ENCODE peak calls at places on chromosomes 4 and X, in ten cellular contexts. W is right lobe of liver, Q is thoracic aorta, L is heart right ventricle, Y is esophagus muscularis mucosa, H is PC-3, A is upper lobe of right lung, S is cardiac muscle cell, P is tibial artery, E is hepatocyte. C is an unnamed sample. For H3K36me3, the result is how much of the 10 kb centered on the place peaks cover.

GRCh38 chr4:184448828-184449227 is 25.5 kb downstream of the IRF2 start:
- DNase-seq in W (peak), S (no peak), P (peak), E (no peak), Y (no peak), A (no peak), Q (no peak), H (no peak), L (no peak), C (no peak)

GRCh38 chr4:106347167-106347566 is 21.4 kb downstream of the GIMD1 start:
- DNase-seq in S (no peak), A (no peak), W (no peak), Y (no peak), P (no peak), H (no peak), E (no peak), Q (no peak), L (no peak), C (no peak)

GRCh38 chr4:81084029-81084428 is 53.5 kb downstream of the BMP3 start:
- DNase-seq in S (no peak), W (no peak), P (no peak), E (peak), Q (no peak), A (no peak), L (no peak), Y (no peak), H (peak), C (peak)

GRCh38 chrX:129983575-129984131 is 1.2 kb downstream of the BCORL1 start:
- DNase-seq in P (peak), H (no peak), L (peak), Y (no peak), A (peak), E (no peak), W (no peak), S (peak), Q (no peak), C (no peak)

GRCh38 chrX:48487362-48487785 is 11.4 kb downstream of the FTSJ1 start:
- DNase-seq in A (no peak), Y (no peak), E (no peak), P (no peak), L (no peak), Q (no peak), W (no peak), S (no peak), H (peak), C (peak)

GRCh38 chrX:70422886-70423336 is at the start of gene GDPD2:
- DNase-seq in W (no peak), Y (no peak), L (no peak), H (peak), Q (no peak), E (peak), P (no peak), A (no peak), S (peak), C (peak)

GRCh38 chrX:84363674-84364073 is 138.6 kb downstream of the HDX start:
- DNase-seq in A (no peak), P (no peak), E (no peak), L (no peak), Y (no peak), H (no peak), S (no peak), Q (no peak), W (no peak), C (no peak)

GRCh38 chrX:150907474-150907873 is 9.0 kb upstream of the CD99L2 start:
- DNase-seq in L (peak), Y (no peak), Q (no peak), E (no peak), A (no peak), W (no peak), H (no peak), S (peak), P (no peak), C (no peak)

GRCh38 chr4:48772568-48772967 is 7.5 kb downstream of the FRYL start:
- DNase-seq in W (no peak), H (no peak), Y (no peak), A (no peak), E (no peak), P (no peak), S (no peak), Q (no peak), L (no peak), C (no peak)

GRCh38 chr4:48767055-48767454 is 13.0 kb downstream of the FRYL start:
- DNase-seq in H (no peak), S (no peak), E (no peak), L (no peak), Y (no peak), A (no peak), W (no peak), Q (no peak), P (no peak), C (no peak)

GRCh38 chr4:48766393-48766792 is 13.7 kb downstream of the FRYL start:
- DNase-seq in W (no peak), L (no peak), P (no peak), E (no peak), Y (no peak), H (no peak), A (no peak), S (no peak), Q (no peak), C (no peak)

GRCh38 chr4:48762408-48762807 is 17.7 kb downstream of the FRYL start:
- DNase-seq in P (no peak), A (no peak), H (no peak), L (no peak), Q (no peak), E (no peak), Y (no peak), S (no peak), W (no peak), C (no peak)

DNA sequence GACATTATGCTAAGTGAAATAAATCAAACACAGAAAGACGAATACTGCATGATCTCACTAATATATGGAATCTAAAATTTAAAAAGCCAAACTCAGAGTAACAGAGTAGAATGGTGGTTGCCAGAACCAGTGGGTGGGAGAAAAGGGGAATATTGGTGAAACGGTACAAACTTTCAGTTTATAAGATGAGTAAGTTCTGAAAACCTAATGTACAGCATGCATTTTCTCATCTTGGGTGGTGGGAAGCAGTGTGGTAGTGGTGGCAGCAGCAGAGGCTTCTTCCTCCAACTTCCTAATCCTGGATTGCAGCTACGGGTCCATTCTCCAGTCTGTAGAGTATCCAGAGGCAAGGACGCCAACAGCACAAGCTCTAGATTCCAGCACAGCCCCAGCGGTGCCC is 12.5 kb downstream of the FRYL start:
- DNase-seq in Q (no peak), Y (no peak), L (no peak), W (no peak), P (no peak), H (no peak), S (no peak), A (no peak), E (no peak), C (no peak)
- H3K36me3 ChIP-seq in Q (under half), Y (under half), L (under half), W (under half), P (under half), H (under half), S (under half), A (under half), E (under half), C (under half)

DNA sequence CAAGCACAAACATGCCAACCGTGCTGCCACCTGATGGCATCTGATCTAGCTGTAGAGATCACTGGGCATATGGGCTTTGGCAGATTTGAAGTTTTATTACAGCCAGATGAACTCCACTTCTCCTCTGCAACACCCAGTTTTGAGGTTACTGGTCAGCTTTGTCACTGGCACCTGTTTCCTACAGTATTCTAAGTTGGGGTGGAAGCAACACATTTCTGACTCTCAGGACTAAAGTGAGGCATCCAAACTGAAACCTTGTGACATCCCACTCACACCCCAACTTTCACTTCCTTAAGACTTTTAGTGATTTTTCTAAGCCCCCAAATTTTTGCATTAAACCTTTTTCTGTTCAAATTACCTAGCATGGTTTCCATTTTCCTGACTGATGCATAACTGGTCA is 115.1 kb upstream of the PCDH18 start:
- DNase-seq in Y (no peak), L (no peak), S (no peak), E (no peak), W (no peak), P (no peak), A (no peak), H (peak), Q (no peak), C (no peak)
- TF ChIP-seq CTCF in Y (no peak), L (no peak), S (no peak), E (no peak), W (no peak), P (no peak), A (no peak), H (no peak), Q (no peak), C (no peak)

GRCh38 chr4:121054373-121054772 is 18.0 kb downstream of the NDNF start:
- DNase-seq in A (no peak), S (no peak), L (no peak), W (no peak), H (no peak), Q (no peak), Y (no peak), E (no peak), P (no peak), C (no peak)

GRCh38 chr4:121053601-121054143 is 18.7 kb downstream of the NDNF start:
- DNase-seq in A (no peak), W (no peak), H (peak), Q (no peak), Y (no peak), E (no peak), P (no peak), L (peak), S (no peak), C (peak)

GRCh38 chr4:121061861-121062260 is 10.5 kb downstream of the NDNF start:
- DNase-seq in E (no peak), A (no peak), P (no peak), S (no peak), Y (no peak), Q (no peak), L (no peak), H (no peak), W (no peak), C (peak)

GRCh38 chr4:121061215-121061614 is 11.1 kb downstream of the NDNF start:
- DNase-seq in Q (no peak), E (no peak), H (no peak), W (no peak), L (no peak), P (no peak), Y (no peak), S (no peak), A (no peak), C (no peak)

GRCh38 chr4:121057466-121057911 is 14.8 kb downstream of the NDNF start:
- DNase-seq in E (no peak), S (no peak), W (no peak), Y (no peak), A (no peak), H (no peak), P (no peak), Q (no peak), L (no peak), C (no peak)
- H3K4me3 ChIP-seq in E (no peak), S (no peak), W (no peak), Y (no peak), A (no peak), H (no peak), P (no peak), Q (no peak), L (no peak), C (no peak)

GRCh38 chr4:868421-868820 is 42.5 kb upstream of the CPLX1 start:
- DNase-seq in Y (no peak), L (no peak), Q (no peak), E (no peak), S (no peak), W (no peak), A (no peak), H (no peak), P (no peak), C (no peak)
- H3K36me3 ChIP-seq in Y (half or more), L (under half), Q (half or more), E (under half), S (under half), W (half or more), A (half or more), H (under half), P (half or more), C (under half)

DNA sequence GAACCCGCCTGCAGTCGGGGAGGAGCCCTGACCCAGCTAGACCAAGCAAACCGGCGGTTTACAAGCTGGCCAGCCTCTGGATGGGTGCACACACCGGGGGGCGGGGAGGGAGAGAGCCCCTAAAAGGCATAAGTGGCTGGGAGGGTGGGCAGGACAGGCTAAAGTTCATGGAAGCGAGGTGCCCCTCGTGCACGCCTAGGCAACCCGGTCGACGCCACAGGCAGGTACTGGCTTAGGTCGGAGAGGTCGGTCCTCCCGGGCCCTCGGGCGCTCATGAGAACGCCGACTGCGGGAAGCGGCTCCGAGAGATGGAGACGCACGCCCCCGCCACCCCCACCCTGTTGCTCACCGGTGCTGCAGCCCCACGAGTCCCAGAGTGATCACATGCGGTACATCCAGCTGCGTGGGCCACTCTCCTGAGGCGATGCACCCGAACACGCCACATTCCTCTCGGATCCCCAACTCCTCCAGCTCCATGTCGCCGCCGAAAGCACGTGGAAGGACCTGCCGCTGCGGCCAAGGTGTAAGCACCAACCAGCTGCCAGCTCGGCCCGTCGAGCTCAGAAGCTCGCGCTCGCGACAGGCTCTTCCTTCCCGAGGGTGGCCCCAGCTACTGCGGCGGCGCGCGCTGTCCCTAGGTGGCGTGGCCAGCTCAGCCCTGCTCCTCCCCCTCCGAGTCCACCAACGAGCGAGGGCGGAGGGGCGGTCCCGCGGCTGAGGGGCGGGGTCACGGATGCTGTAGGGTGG is at the start of gene PPAT:
- DNase-seq in A (peak), P (peak), E (peak), Y (peak), Q (peak), H (peak), W (peak), L (peak), S (peak), C (peak)
- TF ChIP-seq CTCF in A (peak), P (peak), E (no peak), Y (peak), Q (peak), H (no peak), W (peak), L (peak), S (no peak), C (peak)

GRCh38 chr4:118843237-118843636 is 7.3 kb upstream of the SEC24D start:
- DNase-seq in E (no peak), H (no peak), Q (no peak), A (no peak), P (no peak), W (no peak), L (no peak), S (no peak), Y (no peak), C (no peak)
- H3K4me3 ChIP-seq in E (no peak), H (no peak), Q (no peak), A (no peak), P (no peak), W (no peak), L (no peak), S (no peak), Y (no peak), C (no peak)

C was measured in bronchial epithelial cell.